ENCODE peak calls at places on chromosomes 2 and 18, in seven cellular contexts. Z, W, E, L, K, D and T are unnamed samples.

GRCh38 chr2:227324671-227325055 is 388 bp upstream of the MFF start:
- DNase-seq in K (peak), D (no peak), W (no peak), L (no peak), E (no peak), Z (peak), T (peak)

GRCh38 chr2:189657867-189658266 is 3.4 kb upstream of the ASNSD1 start:
- DNase-seq in Z (peak), L (peak), E (no peak), D (no peak), W (peak), K (no peak), T (no peak)

GRCh38 chr2:89763581-89764485 is 1072.4 kb downstream of the RPIA start:
- DNase-seq in L (no peak), E (peak), D (peak), W (no peak), Z (no peak), K (no peak), T (peak)

GRCh38 chr18:56108486-56109367 is 520.7 kb upstream of the TCF4 start:
- DNase-seq in K (no peak), L (no peak), W (no peak), Z (no peak), D (no peak), E (no peak), T (no peak)

GRCh38 chr2:46014911-46015654 is 282.1 kb upstream of the EPAS1 start:
- DNase-seq in K (peak), Z (peak), D (peak), E (no peak), L (no peak), W (no peak), T (no peak)

GRCh38 chr2:178886006-178886405 is 78.8 kb upstream of the TTN start:
- DNase-seq in K (no peak), D (no peak), L (no peak), Z (no peak), E (no peak), W (no peak), T (no peak)

GRCh38 chr2:152167070-152167469 is 8.5 kb downstream of the STAM2 start:
- DNase-seq in E (no peak), Z (no peak), K (peak), D (no peak), L (no peak), W (no peak), T (no peak)

GRCh38 chr2:181153886-181154285 is 173.5 kb downstream of the UBE2E3 start:
- DNase-seq in L (no peak), W (no peak), D (no peak), E (no peak), K (no peak), Z (peak), T (no peak)

GRCh38 chr2:218402491-218402901 is 2.8 kb downstream of the CTDSP1 start:
- DNase-seq in E (no peak), K (no peak), L (no peak), Z (no peak), D (no peak), W (no peak), T (no peak)

GRCh38 chr18:74314759-74315463 is 728 bp upstream of the C18orf63 start:
- DNase-seq in E (no peak), L (no peak), W (no peak), K (no peak), Z (no peak), D (no peak), T (no peak)

GRCh38 chr2:85212846-85213245 is 79.7 kb downstream of the TCF7L1 start:
- DNase-seq in Z (no peak), D (no peak), L (no peak), E (no peak), W (no peak), K (no peak), T (no peak)

GRCh38 chr2:130327703-130328527 is 14.8 kb upstream of the IMP4 start:
- DNase-seq in D (no peak), K (peak), E (no peak), W (no peak), L (no peak), Z (peak), T (no peak)

GRCh38 chr2:197159681-197160211 is 150.8 kb downstream of the ANKRD44 start:
- DNase-seq in D (no peak), L (no peak), W (no peak), E (no peak), K (peak), Z (peak), T (no peak)

GRCh38 chr2:10500601-10501361 is 52.7 kb upstream of the ODC1 start:
- DNase-seq in K (no peak), D (no peak), L (no peak), W (no peak), E (no peak), Z (no peak), T (no peak)

GRCh38 chr2:180676520-180676919 is 303.9 kb upstream of the UBE2E3 start:
- DNase-seq in W (no peak), E (no peak), Z (no peak), D (no peak), L (no peak), K (no peak), T (no peak)

GRCh38 chr2:223588251-223588650 is 13.9 kb downstream of the SCG2 start:
- DNase-seq in K (no peak), E (no peak), D (no peak), W (no peak), Z (no peak), L (no peak), T (no peak)

GRCh38 chr2:70978388-70979357 is at the start of gene ANKRD53:
- DNase-seq in K (peak), D (peak), E (peak), Z (peak), L (no peak), W (no peak), T (no peak)

GRCh38 chr2:17208511-17208910 is 309.7 kb downstream of the RAD51AP2 start:
- DNase-seq in W (no peak), Z (peak), K (peak), L (no peak), D (no peak), E (no peak), T (no peak)

GRCh38 chr18:30713299-30713698 is 329.2 kb downstream of the DSC3 start:
- DNase-seq in D (no peak), E (no peak), W (no peak), Z (no peak), L (no peak), K (no peak), T (no peak)

GRCh38 chr2:186891219-186891621 is 42.2 kb upstream of the ZSWIM2 start:
- DNase-seq in D (no peak), W (no peak), Z (peak), E (no peak), K (peak), L (no peak), T (no peak)

GRCh38 chr18:41954827-41955613 is at the start of gene PIK3C3:
- DNase-seq in K (peak), W (peak), D (peak), Z (peak), E (peak), L (peak), T (peak)

GRCh38 chr2:237122214-237122666 is 36.6 kb downstream of the COPS8 start:
- DNase-seq in D (peak), Z (peak), K (peak), W (peak), E (peak), L (peak), T (peak)

GRCh38 chr2:110984654-110985053 is 136.1 kb upstream of the BCL2L11 start:
- DNase-seq in D (no peak), E (no peak), K (no peak), W (no peak), L (no peak), Z (no peak), T (no peak)